ENCODE peak calls at places on chromosome 18, in seven cellular contexts. J is spleen, I is A549, Y is upper lobe of left lung, M is uterus, G is right lobe of liver, A is ovary. Z is an unnamed sample. For H3K4me1, the result is how much of the 10 kb centered on the place peaks cover.

GRCh38 chr18:7945882-7946281 is 378.8 kb downstream of the PTPRM start:
- DNase-seq in J (no peak), I (peak), Y (no peak), M (peak), G (no peak), A (no peak), Z (no peak)

GRCh38 chr18:70380915-70381896 is 92.4 kb downstream of the SOCS6 start:
- DNase-seq in J (no peak), I (peak), Y (no peak), M (no peak), G (no peak), A (no peak), Z (no peak)

GRCh38 chr18:46915800-46916550 is 1.3 kb downstream of the PIAS2 start:
- DNase-seq in J (no peak), I (no peak), Y (no peak), M (no peak), G (no peak), A (no peak), Z (no peak)

GRCh38 chr18:53819671-53820070 is 404.8 kb downstream of the MBD2 start:
- DNase-seq in J (no peak), I (no peak), Y (no peak), M (no peak), G (no peak), A (no peak), Z (no peak)

GRCh38 chr18:9135912-9136314 is 668 bp upstream of the ANKRD12 start:
- DNase-seq in J (no peak), I (peak), Y (peak), M (no peak), G (peak), A (no peak), Z (no peak)

GRCh38 chr18:62072370-62072769 is 114.5 kb downstream of the PIGN start:
- DNase-seq in J (no peak), I (no peak), Y (no peak), M (no peak), G (no peak), A (no peak), Z (no peak)

GRCh38 chr18:10230072-10230471 is 224.4 kb upstream of the APCDD1 start:
- DNase-seq in J (no peak), I (peak), Y (no peak), M (no peak), G (no peak), A (no peak), Z (no peak)

GRCh38 chr18:79361766-79362522 is 33.8 kb upstream of the NFATC1 start:
- DNase-seq in J (no peak), I (no peak), Y (no peak), M (no peak), G (no peak), A (no peak), Z (no peak)

GRCh38 chr18:8910843-8911242 is 191.7 kb upstream of the NDUFV2 start:
- DNase-seq in J (no peak), I (no peak), Y (no peak), M (no peak), G (no peak), A (no peak), Z (no peak)

GRCh38 chr18:62875320-62875719 is 160.0 kb downstream of the PHLPP1 start:
- DNase-seq in J (no peak), I (no peak), Y (no peak), M (no peak), G (no peak), A (no peak), Z (no peak)

GRCh38 chr18:37304012-37304680 is 261.5 kb downstream of the CELF4 start:
- DNase-seq in J (no peak), I (no peak), Y (no peak), M (no peak), G (no peak), A (no peak), Z (no peak)

GRCh38 chr18:67268530-67268929 is 248.0 kb downstream of the DSEL start:
- DNase-seq in J (no peak), I (no peak), Y (no peak), M (no peak), G (no peak), A (no peak), Z (no peak)

GRCh38 chr18:66495844-66496243 is 108.0 kb downstream of the CDH19 start:
- DNase-seq in J (no peak), I (peak), Y (no peak), M (no peak), G (peak), A (no peak), Z (peak)

GRCh38 chr18:12247946-12248345 is 6.2 kb upstream of the CIDEA start:
- DNase-seq in J (peak), I (no peak), Y (no peak), M (no peak), G (no peak), A (no peak), Z (no peak)

GRCh38 chr18:67805261-67805660 is 288.7 kb upstream of the DSEL start:
- DNase-seq in J (no peak), I (peak), Y (no peak), M (no peak), G (no peak), A (no peak), Z (no peak)

GRCh38 chr18:7840445-7840844 is 273.3 kb downstream of the PTPRM start:
- DNase-seq in J (no peak), I (no peak), Y (no peak), M (no peak), G (no peak), A (no peak), Z (no peak)

GRCh38 chr18:78818961-78819360 is 160.7 kb upstream of the SALL3 start:
- DNase-seq in J (peak), I (no peak), Y (no peak), M (no peak), G (no peak), A (no peak), Z (no peak)

GRCh38 chr18:13392899-13393298 is 174.3 kb downstream of the LDLRAD4 start:
- DNase-seq in J (no peak), I (no peak), Y (no peak), M (no peak), G (no peak), A (no peak), Z (no peak)

GRCh38 chr18:11808001-11808855 is 43.0 kb upstream of the CHMP1B start:
- DNase-seq in J (no peak), I (peak), Y (no peak), M (no peak), G (no peak), A (no peak), Z (no peak)

GRCh38 chr18:23524213-23524707 is 20.9 kb downstream of the RMC1 start:
- DNase-seq in J (no peak), I (no peak), Y (peak), M (no peak), G (peak), A (no peak), Z (no peak)
- TF ChIP-seq POLR2A in J (no peak), I (no peak), Y (peak), M (no peak), G (no peak), A (no peak), Z (no peak)

GRCh38 chr18:26546170-26546874 is 2.0 kb downstream of the KCTD1 start:
- DNase-seq in J (no peak), I (peak), Y (no peak), M (no peak), G (no peak), A (no peak), Z (no peak)
- H3K4me3 ChIP-seq in J (peak), I (peak), Y (no peak), M (no peak), G (no peak), A (no peak), Z (peak)

DNA sequence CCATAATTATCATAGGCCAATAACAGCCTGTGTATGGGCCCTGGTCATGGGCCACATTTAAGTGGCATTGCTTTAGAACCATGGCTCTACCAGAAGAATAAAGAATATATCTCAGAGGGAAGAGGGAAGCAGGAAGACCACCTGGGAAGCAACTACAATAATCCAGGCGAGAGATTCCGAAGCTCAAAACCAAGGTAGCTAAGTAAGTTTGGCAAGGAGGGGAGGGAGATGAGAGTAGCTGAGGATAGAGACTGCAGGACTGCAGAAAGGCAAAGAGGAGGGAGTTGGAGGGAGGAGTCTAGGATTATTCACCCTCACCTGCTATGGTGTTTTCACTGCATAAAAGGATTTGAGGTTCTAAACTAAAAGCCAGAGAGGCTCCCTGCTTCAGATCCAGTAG is 293.5 kb downstream of the SETBP1 start:
- DNase-seq in J (no peak), I (no peak), Y (no peak), M (no peak), G (no peak), A (no peak), Z (no peak)
- H3K4me1 ChIP-seq in J (under half), I (under half), Y (under half), M (under half), G (under half), A (under half), Z (under half)

DNA sequence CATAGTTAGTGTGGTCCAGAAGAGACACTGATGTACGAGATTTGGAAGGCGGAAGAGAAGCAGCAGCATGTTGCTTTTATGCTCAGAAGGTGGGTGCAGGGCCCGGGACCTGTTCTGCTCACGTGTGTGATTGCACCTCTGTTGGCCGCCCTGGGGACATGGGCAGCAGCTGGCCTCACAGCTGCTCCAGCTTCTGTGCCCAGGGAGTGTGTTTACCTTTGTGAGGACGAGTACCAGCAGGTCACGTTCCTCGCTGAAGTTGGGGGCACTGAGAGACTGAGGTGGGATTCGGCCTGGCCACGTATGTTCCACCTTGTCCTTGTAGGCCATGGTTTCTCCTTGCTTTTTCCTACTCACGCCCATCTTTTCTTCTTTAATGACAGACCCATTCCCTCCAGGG is 86.3 kb downstream of the PMAIP1 start:
- DNase-seq in J (no peak), I (no peak), Y (no peak), M (no peak), G (no peak), A (no peak), Z (no peak)
- TF ChIP-seq POLR2A in J (no peak), I (no peak), Y (no peak), M (no peak), G (no peak), A (no peak), Z (no peak)

GRCh38 chr18:23737578-23737977 is 48.3 kb downstream of the LAMA3 start:
- DNase-seq in J (no peak), I (no peak), Y (no peak), M (no peak), G (no peak), A (no peak), Z (no peak)

GRCh38 chr18:23738151-23738550 is 48.9 kb downstream of the LAMA3 start:
- DNase-seq in J (no peak), I (no peak), Y (no peak), M (no peak), G (no peak), A (no peak), Z (no peak)

GRCh38 chr18:23740105-23740830 is 51.0 kb downstream of the LAMA3 start:
- DNase-seq in J (no peak), I (peak), Y (no peak), M (peak), G (no peak), A (no peak), Z (no peak)

GRCh38 chr18:23735021-23735464 is 45.8 kb downstream of the LAMA3 start:
- DNase-seq in J (no peak), I (peak), Y (no peak), M (no peak), G (no peak), A (no peak), Z (no peak)

GRCh38 chr18:23738575-23738974 is 49.3 kb downstream of the LAMA3 start:
- DNase-seq in J (no peak), I (no peak), Y (no peak), M (no peak), G (no peak), A (no peak), Z (no peak)
- H3K4me3 ChIP-seq in J (no peak), I (no peak), Y (no peak), M (no peak), G (no peak), A (no peak), Z (no peak)

GRCh38 chr18:77098554-77099174 is 33.9 kb downstream of the MBP start:
- DNase-seq in J (no peak), I (no peak), Y (no peak), M (no peak), G (no peak), A (peak), Z (peak)
- H3K4me1 ChIP-seq in J (half or more), I (under half), Y (half or more), M (under half), G (under half), A (under half), Z (half or more)

DNA sequence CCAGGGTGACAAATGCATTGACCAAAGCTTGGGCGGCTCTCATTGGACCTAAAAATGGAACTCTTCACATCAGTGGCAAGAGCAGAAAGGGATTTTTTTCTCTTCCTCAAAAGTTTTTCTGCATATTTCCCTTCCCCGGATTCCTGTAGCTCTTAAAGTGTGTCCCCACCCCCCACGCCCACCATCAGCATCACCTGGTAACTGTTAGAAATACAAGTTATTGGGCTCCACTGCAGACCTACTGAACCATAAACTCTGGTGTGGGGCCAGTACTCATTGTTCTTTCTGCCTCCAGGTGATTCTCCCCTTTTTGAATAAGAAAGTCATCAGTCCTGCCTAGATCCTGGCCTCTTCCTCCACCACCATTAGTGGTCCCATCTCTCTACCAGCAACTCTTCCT is 1.3 kb upstream of the MYO5B start:
- DNase-seq in J (no peak), I (no peak), Y (no peak), M (no peak), G (no peak), A (no peak), Z (no peak)
- TF ChIP-seq POLR2A in J (no peak), I (no peak), Y (no peak), M (no peak), G (no peak), A (no peak), Z (no peak)

Z was measured in heart left ventricle.